ENCODE peak calls at places on chromosomes 12 and 14, in six cellular contexts. I, S, M, W, G and C are unnamed samples.

GRCh38 chr12:104682790-104683279 is 226.1 kb downstream of the CHST11 start:
- DNase-seq in I (peak), M (no peak), G (peak), W (no peak), S (no peak), C (no peak)

GRCh38 chr12:26204612-26205289 is 9.4 kb downstream of the SSPN start:
- DNase-seq in I (no peak), W (peak), S (no peak), G (no peak), M (no peak), C (no peak)

GRCh38 chr12:97465012-97465345 is 2.4 kb downstream of the RMST start:
- DNase-seq in W (no peak), I (peak), G (no peak), S (no peak), M (no peak), C (no peak)

GRCh38 chr14:88952901-88953300 is 128.4 kb downstream of the TTC8 start:
- DNase-seq in I (no peak), W (no peak), G (no peak), M (no peak), S (no peak), C (no peak)

GRCh38 chr14:89267656-89268055 is 149.4 kb downstream of the FOXN3 start:
- DNase-seq in S (no peak), W (no peak), M (no peak), G (no peak), I (no peak), C (no peak)

GRCh38 chr14:78835909-78836308 is 665.7 kb downstream of the NRXN3 start:
- DNase-seq in I (no peak), G (no peak), S (no peak), W (no peak), M (no peak), C (no peak)

GRCh38 chr12:68374315-68374982 is 42.3 kb upstream of the MDM1 start:
- DNase-seq in I (no peak), M (peak), G (peak), S (no peak), W (no peak), C (no peak)

GRCh38 chr12:1805441-1806081 is 14.8 kb upstream of the LRTM2 start:
- DNase-seq in G (no peak), W (no peak), S (no peak), I (no peak), M (no peak), C (no peak)

GRCh38 chr12:113445544-113446176 is 23.5 kb downstream of the SDSL start:
- DNase-seq in G (peak), I (no peak), S (no peak), W (no peak), M (no peak), C (peak)

GRCh38 chr14:102138535-102138934 is 1.2 kb upstream of the WDR20 start:
- DNase-seq in G (no peak), I (no peak), W (no peak), M (no peak), S (no peak), C (peak)

GRCh38 chr14:70622111-70622712 is 19.5 kb upstream of the TTC9 start:
- DNase-seq in W (peak), G (peak), I (peak), S (peak), M (peak), C (peak)

GRCh38 chr12:122646568-122647220 is 56.5 kb downstream of the HCAR2 start:
- DNase-seq in W (peak), S (no peak), M (no peak), I (no peak), G (peak), C (no peak)

GRCh38 chr12:46388427-46388992 is 15.9 kb upstream of the SLC38A2 start:
- DNase-seq in G (peak), W (peak), M (no peak), S (no peak), I (no peak), C (no peak)

GRCh38 chr12:11901687-11902524 is 168.8 kb upstream of the BCL2L14 start:
- DNase-seq in S (no peak), W (no peak), I (no peak), G (peak), M (no peak), C (no peak)

GRCh38 chr12:88706286-88706685 is 126.0 kb upstream of the KITLG start:
- DNase-seq in W (no peak), S (no peak), I (no peak), M (no peak), G (no peak), C (no peak)

GRCh38 chr12:108515916-108516315 is 839 bp downstream of the FICD start:
- DNase-seq in M (no peak), S (peak), W (no peak), I (peak), G (peak), C (no peak)

GRCh38 chr14:69693145-69693544 is 73.8 kb upstream of the SRSF5 start:
- DNase-seq in M (peak), I (peak), G (peak), S (no peak), W (peak), C (no peak)

GRCh38 chr12:108777156-108777555 is 45.8 kb upstream of the CORO1C start:
- DNase-seq in G (no peak), M (no peak), S (no peak), I (no peak), W (no peak), C (no peak)

GRCh38 chr14:22657861-22658260 is 13.7 kb upstream of the OR6J1 start:
- DNase-seq in G (peak), S (peak), M (no peak), W (peak), I (no peak), C (no peak)

GRCh38 chr14:89029961-89030694 is 205.7 kb downstream of the TTC8 start:
- DNase-seq in M (no peak), S (no peak), W (no peak), G (no peak), I (no peak), C (no peak)

GRCh38 chr14:26820578-26820977 is 222.7 kb upstream of the NOVA1 start:
- DNase-seq in S (no peak), M (no peak), I (no peak), G (no peak), W (no peak), C (no peak)

GRCh38 chr14:91879196-91879595 is 11.9 kb upstream of the TC2N start:
- DNase-seq in G (no peak), S (no peak), W (no peak), M (no peak), I (no peak), C (no peak)

GRCh38 chr12:118059645-118060275 is 1.2 kb downstream of the WSB2 start:
- DNase-seq in G (no peak), M (no peak), S (no peak), I (peak), W (no peak), C (peak)

GRCh38 chr12:57897296-57897974 is 43.9 kb upstream of the ATP23 start:
- DNase-seq in S (no peak), I (peak), W (no peak), M (no peak), G (no peak), C (no peak)
- H3K4me3 ChIP-seq in S (peak), I (peak), W (peak), M (peak), G (no peak), C (peak)

GRCh38 chr12:45122776-45123380 is 72.0 kb upstream of the DBX2 start:
- DNase-seq in G (peak), S (peak), I (peak), M (no peak), W (peak), C (peak)
- TF ChIP-seq CTCF in G (no peak), S (peak), I (peak), M (no peak), W (peak), C (peak)

GRCh38 chr12:779745-780734 is 27.7 kb downstream of the WNK1 start:
- DNase-seq in G (peak), I (no peak), M (no peak), W (peak), S (peak), C (peak)
- H3K4me3 ChIP-seq in G (peak), I (no peak), M (no peak), W (no peak), S (no peak), C (peak)

GRCh38 chr14:74843653-74844052 is 32.3 kb downstream of the PROX2 start:
- DNase-seq in M (no peak), G (no peak), I (no peak), S (no peak), W (peak), C (no peak)
- TF ChIP-seq CTCF in M (no peak), G (no peak), I (no peak), S (no peak), W (peak), C (no peak)

GRCh38 chr14:100065942-100066574 is 836 bp downstream of the EVL start:
- DNase-seq in I (no peak), G (peak), M (peak), W (no peak), S (no peak), C (no peak)
- H3K4me3 ChIP-seq in I (no peak), G (peak), M (peak), W (no peak), S (no peak), C (no peak)

GRCh38 chr12:28286352-28286751 is 96.1 kb downstream of the CCDC91 start:
- DNase-seq in W (no peak), S (no peak), G (no peak), I (no peak), M (no peak), C (no peak)
- TF ChIP-seq CTCF in W (no peak), S (no peak), G (no peak), I (no peak), M (no peak), C (no peak)

GRCh38 chr12:17132336-17132735 is 526.4 kb upstream of the LMO3 start:
- DNase-seq in S (no peak), M (no peak), G (no peak), W (no peak), I (no peak), C (no peak)
- H3K4me3 ChIP-seq in S (no peak), M (no peak), G (no peak), W (no peak), I (no peak), C (no peak)